ENCODE peak calls at places on chromosomes 13 and 19, in nine cellular contexts. D is NCI-H2107; R is activated T-cell treated with anti-CD3 and anti-CD28 coated beads, Interleukin-2, amount 50 U/mL, for 4 hours; P is breast epithelium; Z is stimulated activated CD4-positive, alpha-beta T cell treated with anti-CD3 and anti-CD28 coated beads, Interleukin-12 subunit alpha, Interleukin-12 subunit beta, amount 100 ng/mL, for 4 hours; U is smooth muscle cell of the brain vasculature; I is astrocyte of the hippocampus; E is BE2C; Q is memory B cell. K is an unnamed sample.

GRCh38 chr13:94710081-94710809 is 2.1 kb downstream of the SOX21 start:
- DNase-seq in Q (no peak), D (no peak), I (peak; percentile 71), P (no peak), U (no peak), E (no peak), R (no peak), Z (no peak), K (no peak)

GRCh38 chr13:41751277-41751676 is 209.6 kb downstream of the VWA8 start:
- DNase-seq in R (no peak), D (no peak), Z (no peak), I (peak; percentile 56), P (no peak), Q (no peak), U (no peak), E (peak; percentile 18), K (no peak)

GRCh38 chr19:39263912-39264305 is 4.3 kb upstream of the IFNL2 start:
- DNase-seq in R (no peak), E (no peak), U (no peak), Q (no peak), P (no peak), Z (no peak), I (no peak), D (no peak), K (no peak)

GRCh38 chr19:38848299-38849146 is 1.3 kb downstream of the HNRNPL start:
- DNase-seq in U (no peak), E (no peak), I (peak; percentile 27), Z (no peak), D (no peak), Q (no peak), P (no peak), R (no peak), K (no peak)

GRCh38 chr13:55219538-55219937 is 1921.2 kb upstream of the PRR20A start:
- DNase-seq in I (no peak), Z (no peak), R (no peak), P (no peak), U (no peak), E (no peak), D (no peak), Q (no peak), K (no peak)

GRCh38 chr13:32905864-32906180 is 110.4 kb upstream of the KL start:
- DNase-seq in P (no peak), Q (no peak), E (no peak), D (no peak), U (peak; percentile 21), R (no peak), I (peak; percentile 38), Z (no peak), K (no peak)

GRCh38 chr13:21637296-21637695 is 33.3 kb upstream of the MICU2 start:
- DNase-seq in Q (no peak), D (peak; percentile 52), E (no peak), I (peak; percentile 76), P (no peak), R (peak; percentile 16), Z (no peak), U (no peak), K (peak; percentile 35)

GRCh38 chr13:101739382-101740178 is 287.1 kb downstream of the ITGBL1 start:
- DNase-seq in Q (no peak), R (no peak), I (no peak), U (no peak), P (no peak), D (no peak), E (no peak), Z (no peak), K (no peak)

GRCh38 chr19:5966215-5966614 is 11.7 kb downstream of the RANBP3 start:
- DNase-seq in D (no peak), I (peak; percentile 51), Z (no peak), Q (no peak), U (no peak), E (no peak), P (no peak), R (no peak), K (peak; percentile 61)

GRCh38 chr13:79405501-79405830 is 589 bp downstream of the RBM26 start:
- DNase-seq in P (no peak), Z (peak; percentile 11), R (no peak), U (no peak), D (no peak), I (no peak), E (no peak), Q (no peak), K (peak; percentile 32)

GRCh38 chr13:45040626-45041025 is 51.3 kb downstream of the GPALPP1 start:
- DNase-seq in U (no peak), Z (no peak), I (peak; percentile 37), R (no peak), P (no peak), E (no peak), Q (no peak), D (no peak), K (no peak)

GRCh38 chr13:48078251-48078656 is 16.6 kb downstream of the MED4 start:
- DNase-seq in D (no peak), Q (peak; percentile 68), E (no peak), R (no peak), U (no peak), Z (no peak), P (no peak), I (peak; percentile 13), K (no peak)

GRCh38 chr19:40433391-40434216 is 7.8 kb upstream of the SERTAD1 start:
- DNase-seq in P (peak; percentile 87), Q (peak; percentile 38), I (peak; percentile 96), R (no peak), D (peak; percentile 61), Z (peak; percentile 43), E (peak; percentile 90), U (peak; percentile 65), K (peak; percentile 70)

GRCh38 chr19:50178320-50178719 is 15.2 kb upstream of the IZUMO2 start:
- DNase-seq in U (no peak), D (no peak), Q (no peak), E (no peak), Z (no peak), P (no peak), I (no peak), R (no peak), K (no peak)

GRCh38 chr19:21202865-21203494 is 61.1 kb downstream of the ZNF431 start:
- DNase-seq in P (no peak), Q (no peak), D (no peak), U (no peak), Z (no peak), I (peak; percentile 24), E (peak; percentile 12), R (no peak), K (peak; percentile 36)

GRCh38 chr19:1076951-1077350 is 10.0 kb downstream of the ARHGAP45 start:
- DNase-seq in Z (peak; percentile 83), R (peak; percentile 89), P (no peak), E (peak; percentile 14), Q (peak; percentile 91), I (no peak), D (no peak), U (no peak), K (no peak)

GRCh38 chr13:99404005-99404755 is 97.0 kb upstream of the GPR183 start:
- DNase-seq in P (no peak), E (no peak), U (no peak), Q (no peak), I (no peak), D (no peak), R (no peak), Z (no peak), K (no peak)

GRCh38 chr13:47211106-47211505 is 314.3 kb upstream of the HTR2A start:
- DNase-seq in I (peak; percentile 49), P (no peak), E (no peak), D (no peak), R (no peak), U (no peak), Q (no peak), Z (no peak), K (no peak)

GRCh38 chr19:55285225-55285890 is 1.6 kb downstream of the BRSK1 start:
- DNase-seq in P (no peak), D (no peak), E (no peak), Z (no peak), U (no peak), Q (no peak), R (no peak), I (peak; percentile 34), K (no peak)

GRCh38 chr13:77506874-77507273 is 28.6 kb upstream of the SCEL start:
- DNase-seq in P (no peak), Z (no peak), I (peak; percentile 32), U (no peak), D (no peak), E (no peak), R (no peak), Q (no peak), K (no peak)